ENCODE peak calls at places on chromosomes 12 and 14, in seven cellular contexts. C is colonic mucosa, I is retinal pigment epithelial cell, Q is fibroblast of the aortic adventitia, O is left ventricle myocardium inferior, Y is astrocyte of the cerebellum, U is foreskin fibroblast. K is an unnamed sample.

GRCh38 chr14:69094481-69094880 is 58.4 kb downstream of the DCAF5 start:
- DNase-seq in O (no peak), I (no peak), C (no peak), Y (no peak), U (no peak), Q (peak), K (no peak)

GRCh38 chr12:115320967-115321366 is 637.0 kb upstream of the TBX3 start:
- DNase-seq in Y (no peak), O (peak), U (no peak), Q (peak), C (no peak), I (no peak), K (no peak)

GRCh38 chr12:93634416-93634815 is 42.8 kb upstream of the CRADD start:
- DNase-seq in I (no peak), U (no peak), O (no peak), Y (no peak), Q (peak), C (no peak), K (peak)

GRCh38 chr12:114860969-114861368 is 177.0 kb upstream of the TBX3 start:
- DNase-seq in U (no peak), Q (no peak), Y (no peak), C (no peak), I (no peak), O (no peak), K (no peak)

GRCh38 chr12:120678572-120678971 is 8.4 kb upstream of the MLEC start:
- DNase-seq in I (no peak), C (no peak), O (no peak), U (no peak), Y (no peak), Q (no peak), K (no peak)

GRCh38 chr14:61467281-61467680 is 145.9 kb downstream of the PRKCH start:
- DNase-seq in Y (no peak), U (no peak), C (peak), Q (no peak), I (no peak), O (no peak), K (no peak)

GRCh38 chr14:104956290-104956890 is 21.8 kb downstream of the AHNAK2 start:
- DNase-seq in C (no peak), U (no peak), O (peak), I (no peak), Y (no peak), Q (no peak), K (no peak)

GRCh38 chr14:68596701-68597100 is 196.2 kb downstream of the ZFP36L1 start:
- DNase-seq in O (no peak), I (no peak), C (no peak), U (no peak), Y (no peak), Q (no peak), K (no peak)

GRCh38 chr14:61652526-61653262 is 42.6 kb upstream of the HIF1A start:
- DNase-seq in Y (no peak), U (peak), C (no peak), Q (no peak), I (no peak), O (no peak), K (no peak)

GRCh38 chr12:26126340-26127284 is 1.8 kb upstream of the BHLHE41 start:
- DNase-seq in I (no peak), O (peak), C (peak), Q (peak), Y (no peak), U (peak), K (peak)

GRCh38 chr14:96072076-96072475 is 32.9 kb downstream of the C14orf132 start:
- DNase-seq in I (no peak), C (no peak), Y (no peak), Q (no peak), U (no peak), O (no peak), K (no peak)

GRCh38 chr12:52319097-52319496 is 2.1 kb downstream of the KRT83 start:
- DNase-seq in I (no peak), Q (no peak), Y (no peak), U (no peak), C (no peak), O (no peak), K (no peak)

GRCh38 chr12:112684742-112685141 is 106.8 kb upstream of the RPH3A start:
- DNase-seq in Q (no peak), I (no peak), Y (no peak), U (no peak), O (no peak), C (no peak), K (no peak)

GRCh38 chr14:24123465-24124417 is 6.7 kb upstream of the FITM1 start:
- DNase-seq in Y (no peak), U (no peak), I (no peak), O (no peak), Q (no peak), C (no peak), K (no peak)

GRCh38 chr12:57765698-57766463 is 997 bp downstream of the CYP27B1 start:
- DNase-seq in Q (no peak), U (no peak), C (no peak), Y (no peak), I (no peak), O (no peak), K (peak)

GRCh38 chr14:92867246-92867925 is 55.6 kb upstream of the CHGA start:
- DNase-seq in Y (no peak), C (no peak), I (no peak), Q (no peak), O (no peak), U (no peak), K (no peak)

GRCh38 chr12:109286652-109287051 is 22.4 kb downstream of the FOXN4 start:
- DNase-seq in O (no peak), C (no peak), U (no peak), Q (no peak), I (no peak), Y (no peak), K (no peak)

GRCh38 chr12:130871286-130872178 is at the start of gene RAN:
- DNase-seq in Q (peak), C (peak), U (peak), O (peak), I (peak), Y (peak), K (peak)

GRCh38 chr12:91264178-91264577 is 81.6 kb upstream of the DCN start:
- DNase-seq in I (no peak), Q (no peak), U (peak), Y (no peak), C (no peak), O (no peak), K (no peak)

GRCh38 chr12:69570545-69571399 is 14.5 kb upstream of the CCT2 start:
- DNase-seq in Q (peak), O (no peak), U (peak), I (no peak), C (peak), Y (peak), K (peak)

GRCh38 chr12:47216150-47216677 is 136.5 kb upstream of the AMIGO2 start:
- DNase-seq in C (no peak), I (no peak), Q (no peak), Y (no peak), O (peak), U (no peak), K (no peak)

GRCh38 chr14:99234982-99235491 is 37.0 kb downstream of the BCL11B start:
- DNase-seq in C (no peak), O (no peak), U (no peak), Q (no peak), I (no peak), Y (no peak), K (no peak)

DNA sequence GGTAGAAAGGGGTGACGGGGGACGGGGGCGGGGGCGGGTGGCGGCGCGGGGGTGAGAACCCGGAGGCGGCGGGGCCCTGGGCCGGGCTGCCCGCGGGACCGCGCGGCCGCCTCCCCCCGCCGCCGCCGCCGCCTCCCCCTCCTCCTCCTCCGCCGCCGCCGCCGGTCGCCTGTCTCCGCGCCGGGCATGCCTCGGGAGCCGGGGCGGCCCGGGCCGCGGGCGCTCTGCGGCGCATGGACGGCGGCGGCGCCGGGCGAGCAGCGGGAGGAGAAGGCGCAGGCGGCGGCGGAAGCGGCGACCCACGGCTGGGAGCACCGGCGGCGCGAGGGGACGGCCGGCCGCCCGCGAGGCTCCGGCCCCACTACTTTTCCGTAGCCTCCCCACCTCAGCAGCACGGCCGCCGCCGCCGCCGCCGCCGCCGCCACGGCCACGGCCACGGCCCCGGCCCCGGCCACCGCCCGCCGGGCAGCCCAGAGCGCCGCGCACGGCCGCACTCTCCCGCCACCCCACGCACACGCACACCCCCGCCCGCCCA is at the start of gene NPAS3:
- DNase-seq in I (no peak), U (peak), C (no peak), O (peak), Q (no peak), Y (no peak), K (no peak)
- H3K4me3 ChIP-seq in I (peak), U (peak), C (peak), O (peak), Q (peak), Y (peak), K (peak)

DNA sequence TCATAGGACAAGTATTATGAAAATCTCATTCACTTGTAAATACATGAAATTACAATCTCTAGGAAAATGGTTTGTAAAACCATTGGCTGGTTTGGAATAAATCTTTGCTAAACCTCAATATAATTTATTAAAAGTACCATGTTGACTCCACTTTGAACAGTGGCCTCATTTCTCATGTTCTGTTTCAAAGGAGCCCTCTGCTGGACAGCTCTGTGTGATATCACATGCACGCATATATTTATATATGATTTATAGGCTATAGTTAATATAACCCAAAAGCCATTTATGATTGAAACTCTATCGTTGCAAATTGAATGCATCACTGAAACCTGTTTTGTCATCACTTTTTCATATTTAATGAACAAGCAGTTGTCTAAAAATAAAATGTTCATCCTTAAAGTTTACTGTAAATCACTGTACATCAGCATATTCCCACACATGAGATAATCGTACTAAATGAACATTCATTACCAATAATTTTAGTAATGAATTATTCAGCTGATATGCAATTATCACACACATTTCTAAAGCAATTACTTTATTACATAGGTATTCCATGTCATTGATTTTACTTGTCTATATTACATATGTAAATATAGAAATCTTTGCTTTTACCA is 493.8 kb downstream of the NPAS3 start:
- DNase-seq in U (peak), I (peak), Q (peak), O (no peak), C (no peak), Y (peak), K (peak)
- TF ChIP-seq CTCF in U (peak), I (peak), Q (peak), O (peak), C (peak), Y (peak), K (peak)

DNA sequence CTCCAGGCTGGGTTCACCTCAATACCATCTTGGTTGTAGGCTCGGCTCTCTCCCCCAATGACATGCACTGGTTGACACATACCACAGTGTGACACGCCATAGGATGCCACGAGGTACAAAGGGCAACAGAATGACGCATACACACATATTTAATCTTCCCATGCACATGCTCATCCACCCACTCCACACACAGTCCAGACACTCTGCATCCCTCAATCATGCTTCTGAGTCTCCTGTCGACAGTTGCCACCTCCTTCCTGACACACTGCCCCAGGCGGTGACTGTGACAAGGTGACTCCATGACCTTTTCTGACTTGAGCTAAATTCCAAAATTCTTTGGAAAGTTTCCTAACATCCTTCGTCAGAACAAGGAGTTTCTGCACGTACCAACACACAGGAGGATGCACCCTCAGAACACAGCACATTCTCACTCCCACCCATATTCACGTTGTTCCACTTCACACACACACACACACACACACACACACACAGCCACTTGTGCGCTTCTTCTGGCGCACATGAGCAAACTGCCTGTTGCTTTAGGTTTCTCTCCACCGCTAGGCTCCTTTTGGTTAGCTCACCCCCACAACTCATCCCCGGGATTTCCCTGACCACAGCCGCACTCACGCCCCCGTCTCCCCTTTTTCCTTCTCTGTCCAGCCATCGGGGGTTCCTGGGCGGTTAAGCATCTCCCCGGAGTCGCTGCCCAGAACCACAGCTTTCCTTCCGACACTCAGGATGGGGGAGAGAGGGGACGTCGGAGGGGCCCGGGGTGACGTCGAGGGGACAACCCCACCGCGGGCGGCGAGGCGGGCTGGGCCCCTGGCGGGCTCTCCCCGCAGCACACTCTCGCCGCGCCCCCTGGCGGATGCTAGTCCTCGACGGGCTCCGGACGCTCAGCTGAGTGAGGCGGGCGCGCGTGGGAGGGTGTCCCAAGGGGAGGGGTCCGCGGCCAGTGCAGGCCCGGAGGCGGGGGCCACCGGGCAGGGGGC is 536 bp upstream of the WNT1 start:
- DNase-seq in U (peak), I (no peak), O (no peak), Q (no peak), Y (no peak), C (peak), K (peak)
- H3K4me3 ChIP-seq in U (no peak), I (no peak), O (peak), Q (no peak), Y (no peak), C (peak), K (no peak)

GRCh38 chr12:3483089-3483488 is 7.9 kb upstream of the PRMT8 start:
- DNase-seq in Y (no peak), C (no peak), Q (no peak), U (no peak), O (no peak), I (no peak), K (no peak)
- TF ChIP-seq CTCF in Y (no peak), C (no peak), Q (no peak), U (no peak), O (no peak), I (no peak), K (no peak)